ENCODE peak calls at places on chromosomes 13 and 19, in eight cellular contexts. P is bronchial epithelial cell; O is GM10248; Q is CD8-positive, alpha-beta T cell; W is fibroblast of the aortic adventitia; N is GM12865; H is transverse colon; L is GM06990. J is an unnamed sample.

GRCh38 chr13:110263906-110264305 is 43.1 kb downstream of the COL4A1 start:
- DNase-seq in P (no peak), O (no peak), Q (no peak), W (no peak), N (no peak), H (no peak), L (no peak), J (no peak)

GRCh38 chr13:94712812-94713555 is 639 bp upstream of the SOX21 start:
- DNase-seq in P (no peak), O (no peak), Q (no peak), W (peak; percentile 35), N (peak; percentile 20), H (no peak), L (peak; percentile 41), J (peak; percentile 64)

GRCh38 chr19:30752876-30753275 is 380.7 kb downstream of the ZNF536 start:
- DNase-seq in P (no peak), O (no peak), Q (no peak), W (no peak), N (no peak), H (no peak), L (no peak), J (no peak)

GRCh38 chr13:99655351-99656091 is 154.2 kb downstream of the TM9SF2 start:
- DNase-seq in P (peak; percentile 86), O (no peak), Q (no peak), W (peak; percentile 6), N (no peak), H (no peak), L (no peak), J (no peak)

GRCh38 chr19:33226550-33227241 is 1.0 kb upstream of the SLC7A10 start:
- DNase-seq in P (no peak), O (no peak), Q (no peak), W (no peak), N (no peak), H (peak; percentile 29), L (no peak), J (peak; percentile 38)

GRCh38 chr19:29815231-29815630 is 3.4 kb downstream of the CCNE1 start:
- DNase-seq in P (no peak), O (no peak), Q (no peak), W (no peak), N (peak; percentile 89), H (peak; percentile 46), L (peak; percentile 31), J (no peak)

GRCh38 chr19:19304186-19304975 is 15.9 kb downstream of the SUGP1 start:
- DNase-seq in P (no peak), O (no peak), Q (no peak), W (no peak), N (no peak), H (no peak), L (no peak), J (no peak)

GRCh38 chr19:42081584-42082258 is 5.8 kb downstream of the ZNF574 start:
- DNase-seq in P (peak; percentile 25), O (peak; percentile 46), Q (no peak), W (peak; percentile 56), N (peak; percentile 60), H (no peak), L (no peak), J (no peak)

GRCh38 chr13:94239135-94239534 is 240.3 kb downstream of the DCT start:
- DNase-seq in P (peak; percentile 8), O (no peak), Q (no peak), W (peak; percentile 57), N (no peak), H (no peak), L (peak; percentile 3), J (no peak)

GRCh38 chr13:46165485-46166220 is 16.3 kb downstream of the LCP1 start:
- DNase-seq in P (no peak), O (peak; percentile 43), Q (no peak), W (no peak), N (peak; percentile 89), H (no peak), L (peak; percentile 70), J (no peak)

GRCh38 chr13:26034018-26034417 is 17.8 kb downstream of the SHISA2 start:
- DNase-seq in P (no peak), O (no peak), Q (no peak), W (no peak), N (no peak), H (no peak), L (no peak), J (no peak)

GRCh38 chr19:4352701-4353121 is 9.3 kb downstream of the MPND start:
- DNase-seq in P (peak; percentile 52), O (peak; percentile 77), Q (peak; percentile 66), W (peak; percentile 79), N (peak; percentile 76), H (no peak), L (no peak), J (peak; percentile 69)

GRCh38 chr13:66048888-66049287 is 1181.2 kb downstream of the PCDH9 start:
- DNase-seq in P (no peak), O (no peak), Q (no peak), W (no peak), N (no peak), H (no peak), L (no peak), J (no peak)

GRCh38 chr13:36919833-36920611 is at the start of gene SMAD9:
- DNase-seq in P (peak; percentile 29), O (peak; percentile 49), Q (no peak), W (peak; percentile 66), N (peak; percentile 59), H (peak; percentile 79), L (no peak), J (peak; percentile 55)

GRCh38 chr13:39483326-39483725 is 119.7 kb downstream of the LHFPL6 start:
- DNase-seq in P (peak; percentile 12), O (no peak), Q (no peak), W (peak; percentile 65), N (no peak), H (no peak), L (no peak), J (no peak)

GRCh38 chr13:51763486-51763885 is 40.5 kb downstream of the DHRS12 start:
- DNase-seq in P (no peak), O (no peak), Q (no peak), W (no peak), N (no peak), H (no peak), L (no peak), J (no peak)

GRCh38 chr13:51767100-51767499 is 36.9 kb downstream of the DHRS12 start:
- DNase-seq in P (no peak), O (no peak), Q (no peak), W (no peak), N (no peak), H (no peak), L (no peak), J (peak; percentile 31)

GRCh38 chr13:51765142-51765515 is 38.8 kb downstream of the DHRS12 start:
- DNase-seq in P (no peak), O (no peak), Q (no peak), W (peak; percentile 20), N (peak; percentile 11), H (no peak), L (no peak), J (no peak)

GRCh38 chr13:51761638-51762350 is 42.2 kb downstream of the DHRS12 start:
- DNase-seq in P (no peak), O (no peak), Q (no peak), W (peak; percentile 15), N (no peak), H (no peak), L (no peak), J (no peak)

GRCh38 chr13:51764184-51765141 is 39.5 kb downstream of the DHRS12 start:
- DNase-seq in P (peak; percentile 26), O (peak; percentile 79), Q (peak; percentile 44), W (peak; percentile 78), N (peak; percentile 82), H (peak; percentile 56), L (peak; percentile 73), J (no peak)
- TF ChIP-seq CTCF in P (no peak), O (no peak), Q (no peak), W (no peak), N (no peak), H (no peak), L (no peak), J (no peak)

GRCh38 chr19:38517321-38517720 is 83.8 kb downstream of the RYR1 start:
- DNase-seq in P (no peak), O (no peak), Q (no peak), W (no peak), N (no peak), H (no peak), L (no peak), J (no peak)

GRCh38 chr19:38515906-38516305 is 82.4 kb downstream of the RYR1 start:
- DNase-seq in P (no peak), O (no peak), Q (no peak), W (no peak), N (no peak), H (no peak), L (no peak), J (no peak)

GRCh38 chr19:38516802-38517201 is 83.3 kb downstream of the RYR1 start:
- DNase-seq in P (no peak), O (no peak), Q (no peak), W (no peak), N (no peak), H (no peak), L (no peak), J (no peak)

GRCh38 chr19:38513762-38514167 is 80.3 kb downstream of the RYR1 start:
- DNase-seq in P (no peak), O (no peak), Q (no peak), W (no peak), N (peak; percentile 41), H (no peak), L (no peak), J (no peak)

DNA sequence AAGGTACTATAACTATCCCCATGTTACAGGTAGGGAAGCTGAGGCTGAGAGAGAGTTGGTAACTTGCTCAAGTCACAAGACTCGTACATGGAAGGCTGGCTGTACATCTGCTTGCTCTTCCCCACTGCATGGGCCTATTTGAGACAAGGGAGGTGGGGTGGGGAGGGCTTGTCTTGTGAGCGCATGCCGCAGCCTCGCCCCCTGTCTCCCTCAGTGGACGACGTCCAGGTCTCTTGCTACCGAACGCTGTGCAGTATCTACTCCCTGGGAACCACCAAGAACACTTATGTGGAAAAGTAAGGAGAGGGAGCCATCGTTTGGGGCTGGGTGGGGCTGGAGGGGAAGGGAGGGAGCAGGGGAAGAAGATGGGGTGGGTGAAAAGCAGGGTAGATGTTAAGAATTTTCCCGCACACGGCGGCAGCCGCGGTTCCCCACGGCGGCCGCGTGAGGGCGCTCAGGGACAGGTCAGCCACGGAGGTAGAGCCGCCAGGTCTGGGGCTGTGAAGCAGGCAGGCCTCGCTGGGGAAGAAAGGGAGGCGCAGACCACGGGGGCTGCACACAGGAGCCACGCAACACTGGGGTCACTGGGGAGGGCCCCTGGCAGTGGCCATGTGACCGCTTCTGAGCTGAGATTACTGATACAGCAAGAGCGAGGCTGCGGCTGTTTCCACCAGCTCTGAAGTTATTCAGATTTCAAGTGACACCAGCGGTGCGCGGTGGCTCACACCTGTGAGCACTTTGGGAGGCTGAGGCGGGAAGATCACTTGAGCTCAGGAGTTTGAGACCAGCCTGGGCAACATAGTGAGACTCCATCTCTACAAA is 81.5 kb downstream of the RYR1 start:
- DNase-seq in P (peak; percentile 17), O (peak; percentile 90), Q (peak; percentile 73), W (peak; percentile 46), N (peak; percentile 79), H (peak; percentile 64), L (peak; percentile 79), J (peak; percentile 85)
- TF ChIP-seq CTCF in P (peak; percentile 94), O (peak; percentile 91), Q (peak; percentile 92), W (peak; percentile 94), N (peak; percentile 96), H (peak; percentile 65), L (peak; percentile 97), J (peak; percentile 83)

GRCh38 chr19:1366899-1367870 is 16.5 kb upstream of the NDUFS7 start:
- DNase-seq in P (no peak), O (no peak), Q (no peak), W (no peak), N (no peak), H (no peak), L (no peak), J (no peak)
- TF ChIP-seq CTCF in P (no peak), O (no peak), Q (no peak), W (no peak), N (no peak), H (no peak), L (no peak), J (no peak)

GRCh38 chr13:104314321-104314720 is 1248.1 kb upstream of the SLC10A2 start:
- DNase-seq in P (no peak), O (no peak), Q (no peak), W (no peak), N (no peak), H (no peak), L (no peak), J (no peak)
- TF ChIP-seq CTCF in P (no peak), O (no peak), Q (no peak), W (no peak), N (no peak), H (no peak), L (no peak), J (no peak)